ENCODE peak calls at places on chromosomes 7 and 10, in ten cellular contexts. V is NCI-H1930; X is activated gamma-delta T cell treated with anti-CD3 and anti-CD28 coated beads, Interleukin-2, amount 50 U/mL, for 16 hours; Z is H4; E is T-helper 2 cell; I is Daoy; H is NCI-H1092 treated with DMSO at 0.1 percent for 48 hours; C is upper lobe of right lung; U is testis; Q is RKO. N is an unnamed sample.
A peak's percentile ranks its signal among the peaks of the same experiment; 100 is the strongest.

GRCh38 chr10:52631146-52631545 is 141.4 kb downstream of the MBL2 start:
- DNase-seq in V (no peak), X (no peak), Z (no peak), E (no peak), I (no peak), H (no peak), C (no peak), U (no peak), Q (no peak), N (no peak)

GRCh38 chr7:80136276-80137045 is 1.8 kb downstream of the GNAI1 start:
- DNase-seq in V (no peak), X (no peak), Z (no peak), E (no peak), I (peak; percentile 27), H (no peak), C (no peak), U (no peak), Q (peak; percentile 66), N (no peak)

GRCh38 chr10:118939216-118940007 is 90.1 kb upstream of the NANOS1 start:
- DNase-seq in V (no peak), X (no peak), Z (no peak), E (no peak), I (no peak), H (no peak), C (no peak), U (no peak), Q (no peak), N (no peak)

GRCh38 chr10:32332299-32332750 is 14.6 kb downstream of the EPC1 start:
- DNase-seq in V (no peak), X (peak; percentile 61), Z (no peak), E (peak; percentile 30), I (no peak), H (no peak), C (no peak), U (peak; percentile 47), Q (no peak), N (no peak)

GRCh38 chr10:31209523-31209922 is 109.5 kb upstream of the ZEB1 start:
- DNase-seq in V (no peak), X (no peak), Z (no peak), E (no peak), I (no peak), H (no peak), C (no peak), U (no peak), Q (no peak), N (no peak)

GRCh38 chr10:65340340-65340739 is 1585.5 kb upstream of the LRRTM3 start:
- DNase-seq in V (no peak), X (no peak), Z (no peak), E (no peak), I (no peak), H (no peak), C (no peak), U (no peak), Q (no peak), N (no peak)

GRCh38 chr7:20331231-20331880 is 656 bp downstream of the ITGB8 start:
- DNase-seq in V (peak; percentile 49), X (no peak), Z (no peak), E (no peak), I (peak; percentile 69), H (no peak), C (peak; percentile 73), U (peak; percentile 40), Q (no peak), N (peak; percentile 42)

GRCh38 chr10:58844680-58845079 is 331.8 kb upstream of the PHYHIPL start:
- DNase-seq in V (no peak), X (no peak), Z (no peak), E (no peak), I (no peak), H (no peak), C (no peak), U (no peak), Q (no peak), N (no peak)

GRCh38 chr7:97479740-97480290 is 252.1 kb upstream of the TAC1 start:
- DNase-seq in V (no peak), X (no peak), Z (no peak), E (no peak), I (no peak), H (no peak), C (no peak), U (no peak), Q (no peak), N (no peak)

GRCh38 chr7:71442492-71443196 is 310.7 kb downstream of the GALNT17 start:
- DNase-seq in V (no peak), X (no peak), Z (peak; percentile 56), E (no peak), I (no peak), H (no peak), C (no peak), U (no peak), Q (no peak), N (no peak)

N was measured in NCI-H1048.